ENCODE peak calls at places on chromosomes 7 and 10, in eight cellular contexts. Y is AG04450; M is activated CD8-positive, alpha-beta T cell treated with anti-CD3 and anti-CD28 coated beads for 36 hours; T is astrocyte; J is foreskin fibroblast; Z is ovary; C is B cell; W is endothelial cell. G is an unnamed sample.

GRCh38 chr10:191703-192518 is 56.7 kb downstream of the ZMYND11 start:
- DNase-seq in W (no peak), Y (no peak), T (peak; percentile 86), Z (no peak), J (peak; percentile 87), M (no peak), C (no peak), G (no peak)

GRCh38 chr7:30931161-30931926 is 19.7 kb downstream of the AQP1 start:
- DNase-seq in T (peak; percentile 12), M (no peak), J (no peak), C (peak; percentile 27), Z (peak; percentile 13), Y (no peak), W (no peak), G (no peak)

GRCh38 chr10:7409045-7409731 is 1.6 kb downstream of the SFMBT2 start:
- DNase-seq in Y (no peak), T (no peak), C (no peak), J (peak; percentile 53), Z (peak; percentile 55), M (peak; percentile 85), W (peak; percentile 29), G (peak; percentile 45)

GRCh38 chr10:129892571-129893045 is 71.5 kb downstream of the EBF3 start:
- DNase-seq in C (no peak), Z (no peak), T (no peak), W (no peak), M (no peak), J (no peak), Y (no peak), G (no peak)

GRCh38 chr10:33010132-33011037 is 52.4 kb upstream of the ITGB1 start:
- DNase-seq in Z (no peak), C (no peak), T (peak; percentile 95), W (peak; percentile 22), Y (peak; percentile 63), J (peak; percentile 84), M (peak; percentile 29), G (no peak)

GRCh38 chr10:98267894-98268693 is at the start of gene LOXL4:
- DNase-seq in M (peak; percentile 18), Y (no peak), C (peak; percentile 41), T (no peak), J (peak; percentile 81), W (no peak), Z (peak; percentile 72), G (peak; percentile 53)

GRCh38 chr10:92119340-92119739 is 171.5 kb downstream of the CPEB3 start:
- DNase-seq in W (no peak), Z (no peak), C (no peak), J (no peak), T (no peak), Y (no peak), M (no peak), G (no peak)

GRCh38 chr10:4812952-4813351 is 13.1 kb upstream of the AKR1E2 start:
- DNase-seq in Y (peak; percentile 82), T (peak; percentile 93), C (no peak), W (no peak), M (no peak), Z (no peak), J (peak; percentile 86), G (no peak)

GRCh38 chr7:33091111-33091531 is 18.1 kb downstream of the RP9 start:
- DNase-seq in W (no peak), J (peak; percentile 49), M (no peak), Z (no peak), Y (no peak), C (no peak), T (peak; percentile 92), G (no peak)

GRCh38 chr10:1559311-1559710 is 178.0 kb downstream of the ADARB2 start:
- DNase-seq in J (no peak), Z (no peak), W (no peak), T (no peak), C (no peak), Y (no peak), M (no peak), G (no peak)

GRCh38 chr7:136009488-136010079 is 32.4 kb upstream of the MTPN start:
- DNase-seq in M (no peak), J (peak; percentile 72), C (no peak), T (peak; percentile 9), Z (no peak), W (no peak), Y (peak; percentile 13), G (peak; percentile 22)

GRCh38 chr10:78255796-78256638 is 222.4 kb downstream of the RPS24 start:
- DNase-seq in Z (no peak), J (peak; percentile 98), W (no peak), C (no peak), T (peak; percentile 98), M (no peak), Y (peak; percentile 94), G (no peak)

GRCh38 chr10:124942317-124943169 is 620 bp downstream of the ZRANB1 start:
- DNase-seq in T (no peak), Y (no peak), C (no peak), W (no peak), J (no peak), Z (no peak), M (no peak), G (no peak)

GRCh38 chr7:49255061-49255460 is 330.7 kb downstream of the CDC14C start:
- DNase-seq in Z (no peak), M (no peak), T (peak; percentile 42), Y (no peak), J (no peak), W (no peak), C (no peak), G (no peak)

GRCh38 chr7:151728746-151729145 is 148.2 kb downstream of the PRKAG2 start:
- DNase-seq in W (no peak), J (no peak), Y (no peak), Z (no peak), T (no peak), M (no peak), C (no peak), G (no peak)

GRCh38 chr10:127849224-127849623 is 43.5 kb downstream of the CLRN3 start:
- DNase-seq in J (no peak), Z (no peak), T (no peak), C (no peak), M (no peak), Y (no peak), W (no peak), G (no peak)

GRCh38 chr10:127852456-127852855 is 40.3 kb downstream of the CLRN3 start:
- DNase-seq in W (no peak), J (no peak), Z (no peak), T (no peak), M (no peak), Y (no peak), C (no peak), G (no peak)

GRCh38 chr10:127851661-127852205 is 41.0 kb downstream of the CLRN3 start:
- DNase-seq in Z (no peak), J (no peak), T (no peak), Y (no peak), C (no peak), M (no peak), W (no peak), G (no peak)

GRCh38 chr10:127849896-127850295 is 42.8 kb downstream of the CLRN3 start:
- DNase-seq in Z (no peak), Y (no peak), T (no peak), C (no peak), W (no peak), M (no peak), J (no peak), G (no peak)

GRCh38 chr10:127850944-127851343 is 41.8 kb downstream of the CLRN3 start:
- DNase-seq in M (no peak), Y (no peak), Z (no peak), J (no peak), C (no peak), T (no peak), W (no peak), G (no peak)
- TF ChIP-seq CTCF in M (no peak), Y (no peak), Z (no peak), J (no peak), C (no peak), T (no peak), W (no peak), G (no peak)

GRCh38 chr10:17597386-17597785 is 19.8 kb downstream of the HACD1 start:
- DNase-seq in C (no peak), W (no peak), J (no peak), M (no peak), Y (no peak), T (no peak), Z (no peak), G (no peak)

GRCh38 chr10:17599089-17599488 is 18.1 kb downstream of the HACD1 start:
- DNase-seq in W (peak; percentile 25), J (peak; percentile 48), T (peak; percentile 26), Y (peak; percentile 3), Z (no peak), C (no peak), M (no peak), G (no peak)
- TF ChIP-seq CTCF in W (no peak), J (peak; percentile 14), T (peak; percentile 29), Y (peak; percentile 53), Z (no peak), C (no peak), M (peak; percentile 15), G (peak; percentile 32)

GRCh38 chr7:50537417-50537816 is 27.8 kb downstream of the DDC start:
- DNase-seq in T (no peak), W (no peak), Y (no peak), C (no peak), Z (no peak), J (no peak), M (no peak), G (no peak)

GRCh38 chr7:50533849-50534248 is 31.4 kb downstream of the DDC start:
- DNase-seq in J (peak; percentile 19), Y (no peak), T (no peak), M (no peak), W (no peak), Z (no peak), C (no peak), G (no peak)

GRCh38 chr7:50531401-50531906 is 33.8 kb downstream of the DDC start:
- DNase-seq in Z (no peak), Y (no peak), C (no peak), J (peak; percentile 22), M (peak; percentile 35), W (no peak), T (peak; percentile 26), G (no peak)

GRCh38 chr7:50531928-50532327 is 33.3 kb downstream of the DDC start:
- DNase-seq in T (peak; percentile 31), Y (no peak), C (no peak), J (peak; percentile 66), M (no peak), W (no peak), Z (no peak), G (peak; percentile 20)

GRCh38 chr7:50534690-50535290 is 30.4 kb downstream of the DDC start:
- DNase-seq in W (no peak), T (peak; percentile 99), Z (no peak), J (peak; percentile 97), M (peak; percentile 7), C (no peak), Y (peak; percentile 98), G (no peak)
- TF ChIP-seq CTCF in W (no peak), T (no peak), Z (no peak), J (no peak), M (no peak), C (no peak), Y (peak; percentile 7), G (no peak)

GRCh38 chr7:42650701-42651100 is 261.2 kb downstream of the C7orf25 start:
- DNase-seq in Z (no peak), J (no peak), M (no peak), W (no peak), T (no peak), Y (no peak), C (no peak), G (no peak)
- TF ChIP-seq CTCF in Z (no peak), J (no peak), M (no peak), W (no peak), T (no peak), Y (no peak), C (no peak), G (no peak)

GRCh38 chr10:84339025-84339424 is 10.6 kb downstream of the CCSER2 start:
- DNase-seq in M (no peak), T (no peak), J (no peak), Z (no peak), Y (no peak), C (no peak), W (no peak), G (no peak)
- TF ChIP-seq CTCF in M (no peak), T (no peak), J (no peak), Z (no peak), Y (no peak), C (no peak), W (no peak), G (no peak)

G was measured in nephron progenitor cell.